ENCODE peak calls at places on chromosome 15, in eight cellular contexts. One of them, this sample, is unnamed.

GRCh38 chr15:100627789-100628395 is 25.5 kb downstream of the ASB7 start:
- DNase-seq in IMR-90: peak
- DNase-seq in stomach: peak
- DNase-seq in ascending aorta: peak
- DNase-seq in PC-3: peak
- DNase-seq in gastrocnemius medialis: peak
- DNase-seq in adrenal gland: peak
- DNase-seq in Panc1: peak
- DNase-seq in this sample: peak

GRCh38 chr15:69402816-69403215 is 11.3 kb upstream of the KIF23 start:
- DNase-seq in stomach: no peak
- DNase-seq in Panc1: no peak
- DNase-seq in adrenal gland: no peak
- DNase-seq in IMR-90: no peak
- DNase-seq in gastrocnemius medialis: no peak
- DNase-seq in PC-3: no peak
- DNase-seq in ascending aorta: no peak
- DNase-seq in this sample: no peak

GRCh38 chr15:74723754-74724334 is 1.5 kb downstream of the CYP1A1 start:
- DNase-seq in gastrocnemius medialis: no peak
- DNase-seq in IMR-90: peak
- DNase-seq in PC-3: peak
- DNase-seq in adrenal gland: no peak
- DNase-seq in Panc1: peak
- DNase-seq in stomach: no peak
- DNase-seq in ascending aorta: no peak
- DNase-seq in this sample: peak

GRCh38 chr15:43285609-43286037 is 18.9 kb upstream of the TGM5 start:
- DNase-seq in stomach: peak
- DNase-seq in IMR-90: peak
- DNase-seq in PC-3: peak
- DNase-seq in gastrocnemius medialis: peak
- DNase-seq in ascending aorta: no peak
- DNase-seq in adrenal gland: peak
- DNase-seq in Panc1: peak
- DNase-seq in this sample: peak

GRCh38 chr15:71114887-71115566 is at the start of gene THSD4:
- DNase-seq in ascending aorta: peak
- DNase-seq in gastrocnemius medialis: peak
- DNase-seq in adrenal gland: peak
- DNase-seq in PC-3: peak
- DNase-seq in IMR-90: peak
- DNase-seq in Panc1: no peak
- DNase-seq in stomach: peak
- DNase-seq in this sample: peak

GRCh38 chr15:23467110-23467600 is 20.1 kb upstream of the GOLGA6L2 start:
- DNase-seq in PC-3: peak
- DNase-seq in stomach: no peak
- DNase-seq in ascending aorta: no peak
- DNase-seq in adrenal gland: no peak
- DNase-seq in IMR-90: peak
- DNase-seq in gastrocnemius medialis: no peak
- DNase-seq in Panc1: peak
- DNase-seq in this sample: peak

GRCh38 chr15:49225572-49226281 is 55.7 kb downstream of the GALK2 start:
- DNase-seq in stomach: peak
- DNase-seq in PC-3: peak
- DNase-seq in adrenal gland: no peak
- DNase-seq in Panc1: no peak
- DNase-seq in ascending aorta: no peak
- DNase-seq in IMR-90: peak
- DNase-seq in gastrocnemius medialis: no peak
- DNase-seq in this sample: peak

GRCh38 chr15:36409819-36410218 is 169.6 kb upstream of the CDIN1 start:
- DNase-seq in PC-3: no peak
- DNase-seq in ascending aorta: no peak
- DNase-seq in Panc1: no peak
- DNase-seq in stomach: no peak
- DNase-seq in IMR-90: no peak
- DNase-seq in adrenal gland: no peak
- DNase-seq in gastrocnemius medialis: no peak
- DNase-seq in this sample: no peak

GRCh38 chr15:95567686-95568085 is 762.8 kb upstream of the NR2F2 start:
- DNase-seq in ascending aorta: no peak
- DNase-seq in stomach: no peak
- DNase-seq in adrenal gland: no peak
- DNase-seq in gastrocnemius medialis: no peak
- DNase-seq in IMR-90: peak
- DNase-seq in Panc1: no peak
- DNase-seq in PC-3: no peak
- DNase-seq in this sample: no peak

GRCh38 chr15:69679623-69680228 is 227.1 kb downstream of the RPLP1 start:
- DNase-seq in adrenal gland: no peak
- DNase-seq in stomach: no peak
- DNase-seq in gastrocnemius medialis: no peak
- DNase-seq in PC-3: no peak
- DNase-seq in ascending aorta: no peak
- DNase-seq in IMR-90: no peak
- DNase-seq in Panc1: no peak
- DNase-seq in this sample: no peak

GRCh38 chr15:82045179-82045891 is 483 bp downstream of the MEX3B start:
- DNase-seq in PC-3: no peak
- DNase-seq in gastrocnemius medialis: peak
- DNase-seq in Panc1: no peak
- DNase-seq in stomach: no peak
- DNase-seq in ascending aorta: peak
- DNase-seq in IMR-90: peak
- DNase-seq in adrenal gland: peak
- DNase-seq in this sample: peak

GRCh38 chr15:70245932-70246622 is 148.4 kb upstream of the TLE3 start:
- DNase-seq in stomach: peak
- DNase-seq in Panc1: no peak
- DNase-seq in ascending aorta: no peak
- DNase-seq in PC-3: peak
- DNase-seq in adrenal gland: peak
- DNase-seq in IMR-90: peak
- DNase-seq in gastrocnemius medialis: peak
- DNase-seq in this sample: peak

GRCh38 chr15:48855501-48856440 is 22.2 kb upstream of the EID1 start:
- DNase-seq in ascending aorta: no peak
- DNase-seq in PC-3: peak
- DNase-seq in Panc1: no peak
- DNase-seq in IMR-90: peak
- DNase-seq in adrenal gland: peak
- DNase-seq in gastrocnemius medialis: no peak
- DNase-seq in stomach: no peak
- DNase-seq in this sample: peak

GRCh38 chr15:88393719-88394519 is 73.3 kb downstream of the MRPL46 start:
- DNase-seq in stomach: no peak
- DNase-seq in adrenal gland: no peak
- DNase-seq in gastrocnemius medialis: no peak
- DNase-seq in ascending aorta: no peak
- DNase-seq in IMR-90: no peak
- DNase-seq in Panc1: no peak
- DNase-seq in PC-3: no peak
- DNase-seq in this sample: no peak

GRCh38 chr15:89002281-89002761 is 85.9 kb upstream of the ABHD2 start:
- DNase-seq in ascending aorta: no peak
- DNase-seq in IMR-90: peak
- DNase-seq in Panc1: no peak
- DNase-seq in gastrocnemius medialis: no peak
- DNase-seq in adrenal gland: no peak
- DNase-seq in stomach: no peak
- DNase-seq in PC-3: peak
- DNase-seq in this sample: peak

GRCh38 chr15:79185199-79185598 is 94.6 kb upstream of the RASGRF1 start:
- DNase-seq in IMR-90: no peak
- DNase-seq in ascending aorta: no peak
- DNase-seq in PC-3: no peak
- DNase-seq in adrenal gland: no peak
- DNase-seq in Panc1: no peak
- DNase-seq in stomach: no peak
- DNase-seq in gastrocnemius medialis: no peak
- DNase-seq in this sample: no peak

DNA sequence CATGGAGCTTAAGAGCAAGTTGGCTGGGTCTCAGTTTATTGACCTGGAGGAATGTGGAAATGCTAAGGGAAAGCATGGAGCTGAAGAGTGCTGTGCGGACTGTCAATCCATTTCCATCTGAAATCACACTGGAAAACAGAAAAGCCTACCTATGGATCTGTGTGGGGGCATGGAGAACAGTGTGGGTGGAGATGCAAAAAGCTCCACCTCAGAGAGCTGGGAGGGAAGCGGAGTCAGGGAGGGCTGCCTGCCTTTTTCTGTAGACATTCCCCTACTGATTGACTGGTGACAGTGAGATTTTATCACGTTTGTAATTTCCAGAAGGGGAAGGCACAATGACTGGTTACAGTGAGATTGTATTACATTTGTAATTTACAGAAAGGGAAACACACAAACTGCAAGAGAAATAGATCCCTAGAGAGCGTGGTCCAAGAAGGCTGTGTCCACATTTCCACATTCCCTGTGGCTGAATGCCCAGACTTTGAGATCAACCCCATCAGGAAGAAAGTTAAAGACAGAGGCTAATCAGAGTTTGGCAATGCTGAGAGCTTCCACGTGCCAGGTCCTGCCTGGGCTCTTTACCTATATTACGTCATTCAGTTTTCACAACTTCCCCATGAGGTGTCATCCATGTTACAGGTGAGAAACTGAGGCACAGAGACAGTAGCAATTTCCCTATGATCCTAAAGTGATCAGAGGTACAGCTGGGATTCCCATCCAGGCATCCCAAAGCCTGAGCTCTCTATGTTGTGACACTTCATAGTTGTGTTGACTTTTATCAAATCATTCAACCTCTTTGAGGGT is 67.7 kb upstream of the NSMCE3 start:
- DNase-seq in gastrocnemius medialis: no peak
- DNase-seq in IMR-90: peak
- DNase-seq in Panc1: no peak
- DNase-seq in stomach: no peak
- DNase-seq in ascending aorta: no peak
- DNase-seq in PC-3: no peak
- DNase-seq in adrenal gland: no peak
- DNase-seq in this sample: peak
- TF ChIP-seq CTCF in gastrocnemius medialis: no peak
- TF ChIP-seq CTCF in IMR-90: no peak
- TF ChIP-seq CTCF in Panc1: no peak
- TF ChIP-seq CTCF in stomach: no peak
- TF ChIP-seq CTCF in ascending aorta: no peak
- TF ChIP-seq CTCF in PC-3: no peak
- TF ChIP-seq CTCF in adrenal gland: no peak
- TF ChIP-seq CTCF in this sample: no peak

GRCh38 chr15:85622432-85622831 is 172.3 kb downstream of the KLHL25 start:
- DNase-seq in IMR-90: peak
- DNase-seq in ascending aorta: no peak
- DNase-seq in PC-3: no peak
- DNase-seq in Panc1: no peak
- DNase-seq in stomach: no peak
- DNase-seq in gastrocnemius medialis: no peak
- DNase-seq in adrenal gland: no peak
- DNase-seq in this sample: no peak

GRCh38 chr15:85618956-85619491 is 175.7 kb downstream of the KLHL25 start:
- DNase-seq in adrenal gland: peak
- DNase-seq in IMR-90: peak
- DNase-seq in ascending aorta: peak
- DNase-seq in gastrocnemius medialis: peak
- DNase-seq in PC-3: no peak
- DNase-seq in Panc1: no peak
- DNase-seq in stomach: peak
- DNase-seq in this sample: peak

GRCh38 chr15:85623648-85624047 is 171.1 kb downstream of the KLHL25 start:
- DNase-seq in stomach: no peak
- DNase-seq in ascending aorta: no peak
- DNase-seq in IMR-90: peak
- DNase-seq in PC-3: peak
- DNase-seq in adrenal gland: no peak
- DNase-seq in gastrocnemius medialis: no peak
- DNase-seq in Panc1: no peak
- DNase-seq in this sample: no peak

GRCh38 chr15:85621096-85621495 is 173.6 kb downstream of the KLHL25 start:
- DNase-seq in stomach: no peak
- DNase-seq in gastrocnemius medialis: no peak
- DNase-seq in ascending aorta: no peak
- DNase-seq in Panc1: no peak
- DNase-seq in IMR-90: no peak
- DNase-seq in adrenal gland: no peak
- DNase-seq in PC-3: no peak
- DNase-seq in this sample: no peak

GRCh38 chr15:85620321-85621044 is 174.2 kb downstream of the KLHL25 start:
- DNase-seq in stomach: no peak
- DNase-seq in IMR-90: peak
- DNase-seq in Panc1: no peak
- DNase-seq in ascending aorta: peak
- DNase-seq in PC-3: no peak
- DNase-seq in gastrocnemius medialis: no peak
- DNase-seq in adrenal gland: peak
- DNase-seq in this sample: peak
- H3K4me3 ChIP-seq in stomach: peak
- H3K4me3 ChIP-seq in IMR-90: peak
- H3K4me3 ChIP-seq in Panc1: no peak
- H3K4me3 ChIP-seq in ascending aorta: peak
- H3K4me3 ChIP-seq in PC-3: no peak
- H3K4me3 ChIP-seq in gastrocnemius medialis: peak
- H3K4me3 ChIP-seq in adrenal gland: no peak
- H3K4me3 ChIP-seq in this sample: peak

DNA sequence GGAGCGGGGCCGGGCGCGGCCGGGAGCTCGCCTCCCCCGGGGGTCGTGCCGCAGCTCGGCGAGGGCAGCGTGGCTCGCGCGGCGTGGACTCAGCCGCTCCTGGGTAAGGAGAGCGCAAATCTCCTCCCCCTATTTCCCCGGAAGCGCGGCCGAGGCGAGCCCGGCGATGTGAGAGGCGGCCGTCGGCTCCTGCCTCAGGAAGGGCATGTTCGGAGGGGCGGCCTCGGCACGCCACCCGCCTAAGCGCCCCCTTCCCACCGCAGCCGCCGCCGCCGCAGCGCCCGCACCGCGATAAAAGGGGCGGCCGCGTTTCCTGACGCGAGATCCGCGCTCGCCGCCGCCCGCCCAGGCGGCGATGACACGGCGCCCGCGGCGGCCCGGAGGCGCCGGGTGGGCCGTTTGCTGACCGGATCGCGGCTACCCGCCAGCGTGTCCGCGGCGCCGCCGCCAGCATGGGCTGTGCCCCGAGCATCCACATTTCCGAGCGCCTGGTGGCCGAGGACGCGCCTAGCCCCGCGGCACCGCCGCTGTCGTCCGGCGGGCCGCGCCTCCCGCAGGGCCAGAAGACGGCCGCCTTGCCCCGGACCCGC is at the start of gene PDE8A:
- DNase-seq in Panc1: no peak
- DNase-seq in adrenal gland: peak
- DNase-seq in gastrocnemius medialis: no peak
- DNase-seq in PC-3: peak
- DNase-seq in stomach: peak
- DNase-seq in IMR-90: peak
- DNase-seq in ascending aorta: peak
- DNase-seq in this sample: peak
- TF ChIP-seq CTCF in Panc1: no peak
- TF ChIP-seq CTCF in adrenal gland: no peak
- TF ChIP-seq CTCF in gastrocnemius medialis: no peak
- TF ChIP-seq CTCF in PC-3: no peak
- TF ChIP-seq CTCF in stomach: no peak
- TF ChIP-seq CTCF in IMR-90: no peak
- TF ChIP-seq CTCF in ascending aorta: no peak
- TF ChIP-seq CTCF in this sample: no peak

GRCh38 chr15:56459096-56459495 is 5.8 kb downstream of the MNS1 start:
- DNase-seq in PC-3: no peak
- DNase-seq in adrenal gland: no peak
- DNase-seq in Panc1: no peak
- DNase-seq in gastrocnemius medialis: no peak
- DNase-seq in ascending aorta: no peak
- DNase-seq in IMR-90: no peak
- DNase-seq in stomach: no peak
- DNase-seq in this sample: no peak
- H3K4me3 ChIP-seq in PC-3: no peak
- H3K4me3 ChIP-seq in adrenal gland: no peak
- H3K4me3 ChIP-seq in Panc1: no peak
- H3K4me3 ChIP-seq in gastrocnemius medialis: no peak
- H3K4me3 ChIP-seq in ascending aorta: no peak
- H3K4me3 ChIP-seq in IMR-90: no peak
- H3K4me3 ChIP-seq in stomach: no peak
- H3K4me3 ChIP-seq in this sample: no peak

This sample was measured in fibroblast of pulmonary artery.